ENCODE peak calls at places on chromosomes 2 and 18, in ten cellular contexts. One of them, this sample, is unnamed.

GRCh38 chr2:36544638-36545338 is 53.2 kb downstream of the FEZ2 start:
- DNase-seq in head of caudate nucleus: no peak
- DNase-seq in C1 segment of cervical spinal cord: no peak
- DNase-seq in GM20000: no peak
- DNase-seq in AG08395: no peak
- DNase-seq in M059J: no peak
- DNase-seq in NCI-H2081: no peak
- DNase-seq in NCI-H82: no peak
- DNase-seq in T-cell: no peak
- DNase-seq in left ventricle myocardium superior: no peak
- DNase-seq in this sample: no peak

GRCh38 chr18:25284861-25285574 is 66.9 kb downstream of the ZNF521 start:
- DNase-seq in T-cell: no peak
- DNase-seq in head of caudate nucleus: no peak
- DNase-seq in M059J: no peak
- DNase-seq in NCI-H2081: peak; percentile 26
- DNase-seq in AG08395: peak; percentile 50
- DNase-seq in C1 segment of cervical spinal cord: no peak
- DNase-seq in NCI-H82: peak; percentile 26
- DNase-seq in GM20000: no peak
- DNase-seq in left ventricle myocardium superior: peak; percentile 67
- DNase-seq in this sample: no peak

GRCh38 chr2:120715941-120716340 is 19.7 kb upstream of the GLI2 start:
- DNase-seq in AG08395: no peak
- DNase-seq in NCI-H2081: no peak
- DNase-seq in left ventricle myocardium superior: no peak
- DNase-seq in C1 segment of cervical spinal cord: no peak
- DNase-seq in head of caudate nucleus: no peak
- DNase-seq in M059J: no peak
- DNase-seq in NCI-H82: no peak
- DNase-seq in GM20000: no peak
- DNase-seq in T-cell: no peak
- DNase-seq in this sample: no peak

GRCh38 chr18:22538463-22538862 is 120.7 kb upstream of the CTAGE1 start:
- DNase-seq in C1 segment of cervical spinal cord: no peak
- DNase-seq in GM20000: no peak
- DNase-seq in AG08395: peak; percentile 28
- DNase-seq in NCI-H2081: no peak
- DNase-seq in M059J: no peak
- DNase-seq in NCI-H82: no peak
- DNase-seq in T-cell: no peak
- DNase-seq in head of caudate nucleus: no peak
- DNase-seq in left ventricle myocardium superior: peak; percentile 52
- DNase-seq in this sample: no peak

GRCh38 chr2:133252770-133253355 is 315.4 kb downstream of the NCKAP5 start:
- DNase-seq in NCI-H82: no peak
- DNase-seq in M059J: no peak
- DNase-seq in C1 segment of cervical spinal cord: no peak
- DNase-seq in left ventricle myocardium superior: no peak
- DNase-seq in T-cell: no peak
- DNase-seq in GM20000: no peak
- DNase-seq in NCI-H2081: no peak
- DNase-seq in head of caudate nucleus: no peak
- DNase-seq in AG08395: no peak
- DNase-seq in this sample: no peak

GRCh38 chr2:240341064-240341463 is 94.4 kb upstream of the GPC1 start:
- DNase-seq in C1 segment of cervical spinal cord: no peak
- DNase-seq in head of caudate nucleus: no peak
- DNase-seq in GM20000: no peak
- DNase-seq in AG08395: no peak
- DNase-seq in left ventricle myocardium superior: no peak
- DNase-seq in M059J: no peak
- DNase-seq in T-cell: no peak
- DNase-seq in NCI-H2081: no peak
- DNase-seq in NCI-H82: peak; percentile 41
- DNase-seq in this sample: no peak

GRCh38 chr18:48939368-48940097 is 11.2 kb downstream of the SMAD7 start:
- DNase-seq in left ventricle myocardium superior: peak; percentile 70
- DNase-seq in NCI-H2081: no peak
- DNase-seq in NCI-H82: no peak
- DNase-seq in GM20000: no peak
- DNase-seq in T-cell: no peak
- DNase-seq in AG08395: no peak
- DNase-seq in C1 segment of cervical spinal cord: peak; percentile 35
- DNase-seq in head of caudate nucleus: no peak
- DNase-seq in M059J: no peak
- DNase-seq in this sample: no peak

GRCh38 chr18:79634593-79634992 is 45.0 kb upstream of the CTDP1 start:
- DNase-seq in AG08395: peak; percentile 50
- DNase-seq in M059J: no peak
- DNase-seq in NCI-H2081: no peak
- DNase-seq in head of caudate nucleus: no peak
- DNase-seq in NCI-H82: no peak
- DNase-seq in left ventricle myocardium superior: no peak
- DNase-seq in T-cell: no peak
- DNase-seq in GM20000: no peak
- DNase-seq in C1 segment of cervical spinal cord: no peak
- DNase-seq in this sample: no peak

GRCh38 chr18:13387856-13388548 is 169.4 kb downstream of the LDLRAD4 start:
- DNase-seq in NCI-H82: no peak
- DNase-seq in NCI-H2081: no peak
- DNase-seq in M059J: peak; percentile 89
- DNase-seq in GM20000: no peak
- DNase-seq in AG08395: peak; percentile 88
- DNase-seq in head of caudate nucleus: no peak
- DNase-seq in left ventricle myocardium superior: no peak
- DNase-seq in T-cell: no peak
- DNase-seq in C1 segment of cervical spinal cord: no peak
- DNase-seq in this sample: no peak

This sample was measured in body of pancreas.